ENCODE peak calls at places on chromosomes 16 and 17, in four cellular contexts. T is lower leg skin; G is activated gamma-delta T cell treated with anti-CD3 and anti-CD28 coated beads, Interleukin-2, amount 50 U/mL, for 16 hours; P is activated T-cell treated with anti-CD3 and anti-CD28 coated beads, Interleukin-2, amount 50 U/mL, for 48 hours. I is an unnamed sample.

GRCh38 chr16:49495151-49495566 is 121.6 kb downstream of the C16orf78 start:
- DNase-seq in T (peak; percentile 34), G (no peak), P (no peak), I (no peak)

GRCh38 chr17:78219396-78220150 is 5.5 kb downstream of the BIRC5 start:
- DNase-seq in P (no peak), T (no peak), G (no peak), I (no peak)

GRCh38 chr16:1983053-1983543 is 895 bp upstream of the GFER start:
- DNase-seq in T (no peak), P (no peak), G (no peak), I (no peak)

GRCh38 chr17:31254654-31255053 is 42.4 kb downstream of the OMG start:
- DNase-seq in T (no peak), G (no peak), P (no peak), I (no peak)

GRCh38 chr17:69466905-69467630 is 52.6 kb downstream of the MAP2K6 start:
- DNase-seq in P (no peak), T (no peak), G (no peak), I (no peak)

GRCh38 chr17:67759355-67760171 is 41.8 kb downstream of the NOL11 start:
- DNase-seq in G (no peak), T (peak; percentile 84), P (no peak), I (no peak)

GRCh38 chr16:80604600-80605355 is 64.0 kb downstream of the DYNLRB2 start:
- DNase-seq in P (no peak), T (no peak), G (no peak), I (no peak)

GRCh38 chr17:15023589-15023988 is 241.5 kb downstream of the PMP22 start:
- DNase-seq in T (no peak), P (no peak), G (no peak), I (no peak)

GRCh38 chr17:73335591-73336503 is 24.0 kb upstream of the CDC42EP4 start:
- DNase-seq in T (no peak), G (no peak), P (no peak), I (no peak)

GRCh38 chr16:67268136-67268579 is 11.2 kb upstream of the PLEKHG4 start:
- DNase-seq in T (no peak), G (no peak), P (no peak), I (peak; percentile 69)

GRCh38 chr16:15874745-15875314 is 13.6 kb downstream of the CEP20 start:
- DNase-seq in T (peak; percentile 86), G (no peak), P (no peak), I (peak; percentile 64)

GRCh38 chr17:46979023-46979870 is at the start of gene RPRML:
- DNase-seq in T (no peak), P (peak; percentile 52), G (no peak), I (no peak)

GRCh38 chr16:67860589-67861398 is 12.1 kb upstream of the EDC4 start:
- DNase-seq in P (no peak), T (no peak), G (no peak), I (no peak)

GRCh38 chr17:58702708-58703107 is 10.3 kb downstream of the RAD51C start:
- DNase-seq in T (no peak), G (no peak), P (no peak), I (no peak)

GRCh38 chr16:83475108-83475507 is 332.7 kb upstream of the HSBP1 start:
- DNase-seq in T (no peak), P (no peak), G (no peak), I (no peak)

GRCh38 chr17:1060991-1061390 is 64.1 kb downstream of the TIMM22 start:
- DNase-seq in P (peak; percentile 44), T (peak; percentile 92), G (no peak), I (peak; percentile 88)

GRCh38 chr17:2511138-2511461 is 588 bp downstream of the METTL16 start:
- DNase-seq in T (no peak), G (no peak), P (no peak), I (no peak)

GRCh38 chr17:17416400-17417360 is 60.1 kb upstream of the MED9 start:
- DNase-seq in G (no peak), T (peak; percentile 72), P (no peak), I (no peak)

GRCh38 chr16:52621651-52622050 is 74.7 kb upstream of the TOX3 start:
- DNase-seq in G (no peak), P (no peak), T (no peak), I (no peak)

GRCh38 chr17:68033636-68034451 is 1.7 kb upstream of the KPNA2 start:
- DNase-seq in T (peak; percentile 54), G (no peak), P (no peak), I (no peak)

GRCh38 chr17:76753061-76753961 is 15.4 kb downstream of the MFSD11 start:
- DNase-seq in T (no peak), P (no peak), G (no peak), I (no peak)

GRCh38 chr17:11170901-11171300 is 70.1 kb upstream of the SHISA6 start:
- DNase-seq in G (no peak), T (no peak), P (no peak), I (no peak)

GRCh38 chr17:72338847-72339790 is 218.3 kb downstream of the SOX9 start:
- DNase-seq in P (no peak), G (no peak), T (peak; percentile 28), I (peak; percentile 78)

GRCh38 chr16:80058236-80058635 is 457.7 kb upstream of the MAF start:
- DNase-seq in G (no peak), T (peak; percentile 90), P (no peak), I (no peak)

GRCh38 chr17:45262516-45263476 is 902 bp upstream of the SPATA32 start:
- DNase-seq in G (no peak), P (peak; percentile 39), T (no peak), I (no peak)

GRCh38 chr17:59155439-59156177 is at the start of gene PRR11:
- DNase-seq in G (peak; percentile 86), T (peak; percentile 98), P (peak; percentile 88), I (peak; percentile 99)

GRCh38 chr17:46950615-46950996 is 27.6 kb downstream of the GOSR2 start:
- DNase-seq in G (no peak), T (peak; percentile 59), P (no peak), I (no peak)

GRCh38 chr16:89749637-89750036 is 28.3 kb downstream of the ZNF276 start:
- DNase-seq in G (no peak), T (peak; percentile 89), P (no peak), I (no peak)

GRCh38 chr17:43940630-43941029 is 1.6 kb downstream of the PPY start:
- DNase-seq in T (no peak), P (peak; percentile 59), G (no peak), I (no peak)

GRCh38 chr17:18184143-18185007 is 747 bp downstream of the ALKBH5 start:
- DNase-seq in P (peak; percentile 75), T (peak; percentile 91), G (peak; percentile 48), I (no peak)

GRCh38 chr17:44787271-44787940 is 28.6 kb downstream of the ADAM11 start:
- DNase-seq in G (no peak), P (no peak), T (no peak), I (no peak)

GRCh38 chr17:12180644-12181261 is 160.1 kb downstream of the MAP2K4 start:
- DNase-seq in T (no peak), G (no peak), P (peak; percentile 24), I (peak; percentile 23)

GRCh38 chr17:69428252-69428980 is 13.9 kb downstream of the MAP2K6 start:
- DNase-seq in T (no peak), P (no peak), G (no peak), I (no peak)

GRCh38 chr17:78759203-78759968 is 22.7 kb downstream of the CYTH1 start:
- DNase-seq in G (peak; percentile 61), T (peak; percentile 90), P (peak; percentile 72), I (no peak)

GRCh38 chr17:83117594-83117993 is 38.2 kb downstream of the METRNL start:
- DNase-seq in T (no peak), P (no peak), G (no peak), I (no peak)

GRCh38 chr17:27602721-27603445 is 28.1 kb upstream of the LGALS9 start:
- DNase-seq in P (peak; percentile 82), G (peak; percentile 61), T (peak; percentile 94), I (peak; percentile 32)

GRCh38 chr16:5430598-5430997 is 333.0 kb upstream of the EEF2KMT start:
- DNase-seq in T (no peak), G (no peak), P (no peak), I (no peak)